ENCODE peak calls at places on chromosome 11, in four cellular contexts. U, R, I and P are unnamed samples.

GRCh38 chr11:63841554-63841953 is 2.6 kb downstream of the MARK2 start:
- DNase-seq in R (no peak), I (no peak), U (peak), P (no peak)

GRCh38 chr11:16217631-16218030 is 138.7 kb downstream of the SOX6 start:
- DNase-seq in I (no peak), R (no peak), U (no peak), P (no peak)

GRCh38 chr11:130156108-130157022 is 3.2 kb upstream of the ST14 start:
- DNase-seq in I (no peak), U (no peak), R (no peak), P (no peak)

GRCh38 chr11:57359396-57359795 is 21.2 kb downstream of the P2RX3 start:
- DNase-seq in U (no peak), I (no peak), R (no peak), P (no peak)

GRCh38 chr11:38593649-38594048 is 1995.6 kb upstream of the RAG2 start:
- DNase-seq in U (no peak), R (no peak), I (no peak), P (no peak)

GRCh38 chr11:102495161-102496042 is 35.1 kb downstream of the MMP7 start:
- DNase-seq in R (no peak), U (no peak), I (peak), P (peak)

GRCh38 chr11:27211370-27212127 is 151.5 kb downstream of the CCDC34 start:
- DNase-seq in R (no peak), U (no peak), I (peak), P (no peak)

GRCh38 chr11:8285228-8285627 is 21.6 kb upstream of the LMO1 start:
- DNase-seq in R (no peak), U (no peak), I (no peak), P (no peak)

GRCh38 chr11:98728421-98728820 is 292.3 kb upstream of the CNTN5 start:
- DNase-seq in I (no peak), U (no peak), R (no peak), P (no peak)

GRCh38 chr11:126647735-126648134 is 292.2 kb downstream of the ST3GAL4 start:
- DNase-seq in R (no peak), I (no peak), U (no peak), P (no peak)

GRCh38 chr11:5605849-5606248 is 9.4 kb downstream of the TRIM6 start:
- DNase-seq in U (no peak), I (no peak), R (no peak), P (no peak)

GRCh38 chr11:14101388-14101787 is 138.9 kb downstream of the SPON1 start:
- DNase-seq in R (no peak), I (no peak), U (no peak), P (no peak)

GRCh38 chr11:74877132-74877531 is 71.8 kb downstream of the XRRA1 start:
- DNase-seq in U (no peak), R (no peak), I (no peak), P (no peak)

GRCh38 chr11:1875093-1875785 is 16.5 kb downstream of the PRR33 start:
- DNase-seq in R (no peak), U (no peak), I (no peak), P (no peak)

GRCh38 chr11:91608662-91609061 is 616.0 kb upstream of the FAT3 start:
- DNase-seq in I (no peak), U (no peak), R (no peak), P (no peak)

GRCh38 chr11:130585545-130585944 is 137.1 kb downstream of the ADAMTS15 start:
- DNase-seq in R (no peak), I (no peak), U (no peak), P (no peak)

GRCh38 chr11:71548716-71549151 is 514 bp downstream of the KRTAP5-9 start:
- DNase-seq in U (no peak), R (no peak), I (peak), P (no peak)

GRCh38 chr11:65204646-65205601 is 23.2 kb downstream of the CAPN1 start:
- DNase-seq in I (peak), U (no peak), R (no peak), P (peak)

GRCh38 chr11:32297629-32298028 is 137.7 kb downstream of the WT1 start:
- DNase-seq in I (peak), R (no peak), U (no peak), P (no peak)

GRCh38 chr11:125448136-125448535 is 47.9 kb downstream of the FEZ1 start:
- DNase-seq in R (no peak), U (no peak), I (no peak), P (no peak)

GRCh38 chr11:131999084-131999483 is 628.7 kb downstream of the NTM start:
- DNase-seq in I (no peak), U (no peak), R (no peak), P (no peak)

GRCh38 chr11:57279131-57279530 is 42.1 kb upstream of the APLNR start:
- DNase-seq in R (no peak), U (no peak), I (no peak), P (no peak)

GRCh38 chr11:22536036-22536435 is 89.6 kb downstream of the FANCF start:
- DNase-seq in U (no peak), R (no peak), I (no peak), P (no peak)

GRCh38 chr11:65496304-65497140 is 2.3 kb upstream of the MALAT1 start:
- DNase-seq in I (no peak), R (no peak), U (no peak), P (peak)

DNA sequence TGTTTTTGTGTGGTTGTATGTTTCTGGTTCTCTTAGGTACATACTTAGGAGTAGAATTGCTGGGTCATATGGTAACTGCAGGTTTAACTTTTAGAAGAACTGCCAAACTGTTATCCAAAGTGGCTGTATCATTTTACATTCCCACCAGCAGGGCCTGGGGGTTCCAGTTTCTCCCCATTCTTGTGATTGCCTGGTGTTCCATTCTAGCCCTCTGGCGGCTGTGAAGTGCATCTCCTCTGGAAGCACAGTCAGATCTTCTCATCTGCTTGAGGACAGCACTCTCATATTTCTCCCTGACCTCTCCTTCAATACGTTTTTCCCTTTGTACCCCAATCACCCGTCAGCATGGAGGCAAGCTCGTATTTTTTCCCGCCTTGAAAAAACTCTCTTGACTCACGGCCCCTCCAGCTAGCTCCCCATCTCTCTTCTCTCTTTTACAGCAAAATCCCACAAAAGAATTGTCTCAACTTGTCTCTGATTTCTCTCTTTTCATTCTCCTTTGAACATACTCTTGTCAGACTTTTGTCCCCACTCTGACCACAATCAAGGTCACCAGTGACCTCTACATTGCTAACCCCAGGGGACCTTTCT is 56.8 kb upstream of the THY1 start:
- DNase-seq in I (peak), R (no peak), U (no peak), P (no peak)
- TF ChIP-seq CTCF in I (peak), R (no peak), U (no peak), P (no peak)

GRCh38 chr11:114075891-114076441 is 16.5 kb downstream of the ZBTB16 start:
- DNase-seq in U (no peak), I (peak), R (peak), P (no peak)
- TF ChIP-seq CTCF in U (no peak), I (no peak), R (peak), P (peak)

GRCh38 chr11:40129276-40129675 is 1330.2 kb downstream of the LRRC4C start:
- DNase-seq in R (no peak), U (no peak), I (no peak), P (no peak)
- TF ChIP-seq CTCF in R (no peak), U (no peak), I (no peak), P (no peak)

DNA sequence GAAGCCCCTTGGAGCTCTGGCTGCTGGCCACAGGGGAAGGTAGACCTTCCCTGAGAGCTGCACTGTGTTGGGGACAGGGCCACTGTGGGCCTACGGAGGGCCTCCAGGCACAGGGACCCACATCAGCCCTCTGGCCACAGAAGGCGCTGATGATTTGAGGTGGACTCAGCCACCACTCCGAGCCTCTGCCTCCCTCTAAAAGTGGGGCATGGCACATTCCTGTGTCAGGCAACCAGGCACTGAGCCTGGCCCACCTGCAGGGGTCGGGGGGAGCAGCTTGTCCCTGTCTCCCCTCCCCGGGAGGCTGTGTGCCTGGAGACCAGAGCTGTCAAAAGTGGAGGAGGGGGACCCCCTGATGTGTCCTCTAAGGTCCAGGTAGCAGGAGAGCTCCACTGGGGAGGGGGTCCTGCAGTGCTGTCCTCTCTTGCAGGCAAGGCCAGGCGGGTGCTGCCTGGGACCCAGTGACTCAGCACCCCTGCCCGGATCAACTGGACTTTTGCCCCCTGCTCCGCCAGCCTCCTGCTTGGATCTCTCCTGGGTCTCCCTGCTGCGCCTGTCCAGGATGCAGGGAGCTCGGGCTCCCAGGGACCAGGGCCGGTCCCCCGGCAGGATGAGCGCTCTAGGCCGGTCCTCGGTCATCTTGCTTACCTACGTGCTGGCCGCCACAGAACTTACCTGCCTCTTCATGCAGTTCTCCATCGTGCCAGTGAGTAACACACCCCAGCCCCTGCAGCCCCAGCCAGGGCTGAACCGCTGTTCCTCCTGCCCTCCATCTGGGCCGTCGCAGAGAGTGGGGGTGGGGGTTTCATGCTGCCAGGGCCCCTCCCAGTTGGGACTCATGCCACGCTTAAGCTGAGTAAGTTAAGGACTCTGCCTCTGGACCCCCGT is 17.5 kb upstream of the CDKN1C start:
- DNase-seq in U (no peak), R (no peak), I (no peak), P (no peak)
- TF ChIP-seq CTCF in U (no peak), R (no peak), I (no peak), P (no peak)

DNA sequence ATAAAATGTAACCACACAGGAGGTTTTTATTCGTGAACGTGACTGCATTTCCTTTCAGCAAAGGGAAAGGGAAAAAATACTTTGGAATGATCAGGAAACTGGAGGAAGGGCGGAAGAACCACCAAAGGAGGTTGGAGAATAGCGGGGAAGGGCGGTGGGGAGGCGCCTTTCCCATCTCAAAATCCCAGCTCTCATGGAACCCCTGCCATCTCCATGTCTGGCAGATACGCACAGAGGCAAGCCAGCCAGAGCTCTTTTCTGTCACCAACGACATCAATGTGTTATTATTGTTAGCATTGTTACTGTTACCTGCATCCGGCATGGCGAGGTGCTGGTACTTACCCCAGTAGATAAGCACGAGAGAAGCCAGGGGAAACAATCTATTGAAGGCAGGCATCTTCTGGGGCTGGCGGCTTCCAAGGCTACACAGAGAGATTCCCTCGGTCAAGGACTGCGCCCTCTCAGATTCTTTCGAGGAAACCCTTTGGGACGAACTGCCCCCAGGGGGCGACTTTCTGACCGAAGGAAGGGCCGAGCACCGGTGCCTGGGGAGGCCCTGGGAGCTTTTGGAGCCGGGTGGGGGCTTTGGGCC is 923 bp downstream of the SCN3B start:
- DNase-seq in U (no peak), I (no peak), R (no peak), P (no peak)
- TF ChIP-seq CTCF in U (no peak), I (no peak), R (no peak), P (no peak)